ENCODE peak calls at places on chromosome 12, in nine cellular contexts. N is left ventricle myocardium inferior; P is AG04450; R is CD8-positive, alpha-beta T cell; E is pancreas; Z is Karpas-422; S is Peyer's patch; O is esophagus squamous epithelium; Q is psoas muscle. W is an unnamed sample.

GRCh38 chr12:65602579-65603295 is 221.5 kb upstream of the HMGA2 start:
- DNase-seq in N (peak; percentile 75), P (peak; percentile 87), R (no peak), E (peak; percentile 73), Z (peak; percentile 75), S (peak; percentile 82), O (peak; percentile 4), Q (peak; percentile 70), W (no peak)

GRCh38 chr12:48764521-48764920 is 24.4 kb downstream of the ADCY6 start:
- DNase-seq in N (no peak), P (no peak), R (no peak), E (no peak), Z (no peak), S (no peak), O (no peak), Q (no peak), W (no peak)

GRCh38 chr12:104485651-104486341 is 29.0 kb downstream of the CHST11 start:
- DNase-seq in N (no peak), P (no peak), R (peak; percentile 71), E (no peak), Z (no peak), S (peak; percentile 71), O (no peak), Q (no peak), W (no peak)

GRCh38 chr12:45669093-45669492 is 60.4 kb upstream of the ARID2 start:
- DNase-seq in N (no peak), P (no peak), R (no peak), E (no peak), Z (no peak), S (no peak), O (no peak), Q (no peak), W (no peak)

GRCh38 chr12:100077367-100077766 is 65.3 kb downstream of the BLTP3B start:
- DNase-seq in N (no peak), P (no peak), R (no peak), E (no peak), Z (no peak), S (no peak), O (no peak), Q (no peak), W (no peak)

GRCh38 chr12:95214466-95214865 is 2.8 kb downstream of the FGD6 start:
- DNase-seq in N (no peak), P (no peak), R (no peak), E (no peak), Z (no peak), S (no peak), O (no peak), Q (no peak), W (no peak)

GRCh38 chr12:124732275-124733075 is 131.2 kb downstream of the SCARB1 start:
- DNase-seq in N (no peak), P (no peak), R (no peak), E (no peak), Z (no peak), S (no peak), O (no peak), Q (no peak), W (no peak)

GRCh38 chr12:27975222-27976136 is 2.9 kb upstream of the PTHLH start:
- DNase-seq in N (no peak), P (no peak), R (no peak), E (peak; percentile 70), Z (no peak), S (no peak), O (no peak), Q (peak; percentile 22), W (no peak)

GRCh38 chr12:24896171-24896570 is 52.7 kb downstream of the BCAT1 start:
- DNase-seq in N (no peak), P (no peak), R (no peak), E (no peak), Z (no peak), S (no peak), O (no peak), Q (no peak), W (no peak)

DNA sequence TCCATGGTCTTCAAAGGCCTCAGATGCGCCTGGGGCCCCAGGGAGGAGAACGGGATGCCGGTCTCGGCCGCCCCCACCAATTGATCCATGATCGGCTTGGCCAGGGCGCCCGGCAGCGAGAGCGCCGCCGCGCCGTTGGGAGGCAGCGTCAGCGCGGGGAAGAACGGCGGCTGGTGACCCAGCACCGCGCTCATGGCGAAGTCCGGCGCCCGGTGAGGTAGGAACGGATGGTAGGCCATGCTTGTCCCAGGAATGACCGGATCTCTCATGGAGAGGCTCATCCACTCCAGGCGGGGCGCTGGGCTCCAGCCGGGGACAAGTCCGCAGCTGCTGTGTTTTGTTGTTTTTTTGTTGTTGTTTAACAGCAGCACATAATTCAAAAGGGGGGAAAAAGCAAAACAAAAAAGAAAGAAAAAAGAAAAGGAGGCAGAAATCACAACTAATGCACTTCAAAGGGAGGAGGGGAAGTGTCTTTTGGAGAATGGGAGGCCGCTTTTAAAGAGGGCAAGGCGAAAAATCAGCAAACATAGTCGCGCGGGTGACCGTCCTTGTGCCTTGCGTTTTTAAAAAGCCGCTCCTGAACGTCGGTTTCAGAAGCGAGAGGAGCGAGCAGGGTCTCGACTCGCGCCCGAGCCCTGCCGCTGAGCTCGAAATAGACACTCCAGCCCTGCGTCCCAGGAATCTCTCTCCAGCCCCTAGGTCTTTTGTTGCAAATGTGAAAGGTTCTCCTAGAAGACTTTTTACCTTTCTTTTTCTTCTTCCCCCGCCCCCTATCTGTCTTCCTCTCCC is 861 bp downstream of the TBX3 start:
- DNase-seq in N (no peak), P (no peak), R (no peak), E (no peak), Z (no peak), S (no peak), O (no peak), Q (peak; percentile 17), W (no peak)
- H3K27me3 ChIP-seq in N (peaks cover 33% of the 10 kb centered on the region), P (no peaks in the 10 kb centered on the region), R (peaks cover 40% of the 10 kb centered on the region), E (peaks cover 75% of the 10 kb centered on the region), Z (no peaks in the 10 kb centered on the region), S (no peaks in the 10 kb centered on the region), O (peaks cover 79% of the 10 kb centered on the region), Q (peaks cover 24% of the 10 kb centered on the region), W (peaks cover 87% of the 10 kb centered on the region)

DNA sequence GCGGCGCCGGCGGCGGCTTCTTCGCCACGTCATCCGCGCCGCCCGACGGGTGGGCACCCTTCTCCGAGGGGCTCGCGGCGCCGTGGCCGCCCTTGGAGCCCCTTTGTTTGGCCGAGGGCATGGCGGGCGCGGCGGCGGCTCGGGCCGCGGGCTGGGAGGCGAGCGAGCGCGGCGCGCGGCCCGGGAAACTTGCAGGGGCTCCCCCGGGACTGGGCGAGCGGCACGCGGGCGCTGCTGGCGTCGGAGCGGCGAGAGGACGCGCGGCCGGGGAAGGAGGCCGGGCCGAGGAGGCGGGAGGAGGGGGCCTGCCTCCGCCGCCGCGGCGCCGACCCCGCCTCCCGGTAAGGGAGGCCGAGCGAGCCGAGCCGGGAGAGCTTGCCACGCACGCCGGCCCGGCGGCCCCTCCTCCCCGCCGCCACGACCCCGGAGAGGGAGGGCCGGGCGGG is at the start of gene CKAP4:
- DNase-seq in N (peak; percentile 86), P (no peak), R (peak; percentile 74), E (peak; percentile 93), Z (no peak), S (peak; percentile 82), O (no peak), Q (peak; percentile 82), W (peak; percentile 40)
- H3K27me3 ChIP-seq in N (no peaks in the 10 kb centered on the region), P (no peaks in the 10 kb centered on the region), R (no peaks in the 10 kb centered on the region), E (no peaks in the 10 kb centered on the region), Z (no peaks in the 10 kb centered on the region), S (no peaks in the 10 kb centered on the region), O (no peaks in the 10 kb centered on the region), Q (no peaks in the 10 kb centered on the region), W (no peaks in the 10 kb centered on the region)

GRCh38 chr12:96352161-96352835 is 47.9 kb downstream of the CDK17 start:
- DNase-seq in N (no peak), P (no peak), R (no peak), E (no peak), Z (no peak), S (no peak), O (no peak), Q (no peak), W (no peak)

GRCh38 chr12:96354844-96355534 is 45.2 kb downstream of the CDK17 start:
- DNase-seq in N (no peak), P (no peak), R (no peak), E (no peak), Z (no peak), S (no peak), O (no peak), Q (no peak), W (no peak)

GRCh38 chr12:96350982-96351381 is 49.3 kb downstream of the CDK17 start:
- DNase-seq in N (no peak), P (no peak), R (no peak), E (no peak), Z (no peak), S (no peak), O (no peak), Q (no peak), W (no peak)

GRCh38 chr12:96356831-96357230 is 43.4 kb downstream of the CDK17 start:
- DNase-seq in N (no peak), P (no peak), R (no peak), E (no peak), Z (no peak), S (no peak), O (no peak), Q (no peak), W (no peak)

DNA sequence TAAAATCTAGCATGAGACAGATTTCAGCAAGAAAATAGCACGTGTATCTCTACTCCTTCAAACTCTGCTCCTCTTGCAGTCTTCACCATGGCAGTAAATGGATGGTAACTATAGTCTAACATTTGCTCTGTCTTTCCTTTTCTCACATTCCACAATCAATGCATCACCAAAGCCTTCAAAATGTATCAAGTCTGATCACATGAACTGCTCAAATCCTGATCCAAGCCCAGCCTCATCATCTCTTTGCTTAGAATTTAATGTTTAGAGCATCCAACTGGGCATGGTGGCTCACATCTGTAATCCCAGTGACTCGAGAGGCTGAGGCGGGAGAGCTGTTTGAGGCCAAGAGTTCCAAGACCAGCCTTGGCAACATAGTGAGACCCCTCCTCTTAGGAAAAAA is 45.9 kb downstream of the CDK17 start:
- DNase-seq in N (no peak), P (peak; percentile 3), R (no peak), E (no peak), Z (no peak), S (no peak), O (no peak), Q (no peak), W (no peak)
- H3K27me3 ChIP-seq in N (no peaks in the 10 kb centered on the region), P (no peaks in the 10 kb centered on the region), R (no peaks in the 10 kb centered on the region), E (no peaks in the 10 kb centered on the region), Z (no peaks in the 10 kb centered on the region), S (no peaks in the 10 kb centered on the region), O (no peaks in the 10 kb centered on the region), Q (no peaks in the 10 kb centered on the region), W (no peaks in the 10 kb centered on the region)

DNA sequence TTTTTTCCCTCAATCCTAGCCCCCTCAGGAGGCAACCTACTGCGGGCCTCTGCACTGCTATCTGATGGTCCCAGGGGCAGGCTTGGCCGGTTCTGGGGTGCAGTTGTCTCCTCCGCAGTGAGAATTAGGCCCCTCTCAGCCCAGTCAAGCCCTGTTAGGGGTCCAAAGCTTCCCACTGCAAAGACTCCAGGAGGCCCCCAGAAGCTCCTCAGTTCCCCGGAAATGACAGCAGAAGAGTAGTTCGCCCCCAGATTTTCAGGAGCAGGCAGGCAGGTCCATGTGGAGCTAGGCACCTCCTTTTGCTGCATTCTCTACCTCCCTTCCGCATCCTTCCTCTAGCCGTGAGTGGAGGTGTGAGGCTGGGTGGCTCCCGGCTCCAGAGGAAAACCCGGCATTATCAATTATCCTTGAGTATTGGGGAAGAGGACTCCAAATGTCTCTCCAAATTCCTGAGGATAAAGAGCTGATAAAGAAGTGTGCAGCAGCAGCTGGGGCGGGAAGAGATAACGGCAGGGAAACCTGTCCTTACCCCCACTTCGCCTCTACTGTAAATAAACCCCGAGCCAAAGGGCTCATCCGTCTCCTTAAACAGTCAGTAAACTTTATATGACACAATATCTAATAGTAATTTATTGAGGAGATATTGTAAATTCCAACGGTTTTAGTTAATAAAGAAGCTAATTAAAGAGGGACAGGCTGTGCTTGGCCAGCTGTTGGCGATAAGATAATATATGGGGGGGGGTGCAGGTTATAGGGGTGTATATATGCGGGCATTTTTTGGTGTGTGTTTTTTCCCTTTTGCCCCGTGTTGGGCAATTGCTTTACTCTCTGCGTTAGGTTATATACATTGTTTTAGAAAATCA is 641 bp upstream of the HOXC12 start:
- DNase-seq in N (no peak), P (no peak), R (no peak), E (no peak), Z (no peak), S (no peak), O (no peak), Q (no peak), W (no peak)
- H3K27me3 ChIP-seq in N (peaks cover 100% of the 10 kb centered on the region), P (peaks cover 95% of the 10 kb centered on the region), R (peaks cover 91% of the 10 kb centered on the region), E (peaks cover 84% of the 10 kb centered on the region), Z (no peaks in the 10 kb centered on the region), S (no peaks in the 10 kb centered on the region), O (peaks cover 100% of the 10 kb centered on the region), Q (peaks cover 100% of the 10 kb centered on the region), W (peaks cover 99% of the 10 kb centered on the region)

W was measured in CD4-positive, alpha-beta T cell.